ENCODE peak calls at places on chromosomes 11 and 22, in four cellular contexts. L, J, M and V are unnamed samples.

GRCh38 chr22:47094861-47095330 is 332.4 kb downstream of the TBC1D22A start:
- DNase-seq in M (no peak), J (no peak), L (no peak), V (no peak)

GRCh38 chr11:12013771-12014170 is 5.3 kb upstream of the DKK3 start:
- DNase-seq in M (no peak), J (no peak), L (no peak), V (no peak)

GRCh38 chr11:92527467-92527866 is 302.8 kb downstream of the FAT3 start:
- DNase-seq in L (no peak), J (no peak), M (no peak), V (no peak)

GRCh38 chr11:59550842-59551650 is 39.7 kb downstream of the OR4D9 start:
- DNase-seq in M (peak; percentile 92), J (peak; percentile 32), L (peak; percentile 92), V (peak; percentile 78)

GRCh38 chr22:43841742-43842141 is 20.6 kb downstream of the SULT4A1 start:
- DNase-seq in J (no peak), M (no peak), L (no peak), V (no peak)

GRCh38 chr11:35463211-35463810 is 44.0 kb upstream of the SLC1A2 start:
- DNase-seq in L (no peak), J (no peak), M (no peak), V (no peak)

GRCh38 chr11:45994421-45995341 is 72.2 kb downstream of the LARGE2 start:
- DNase-seq in J (no peak), L (peak; percentile 51), M (no peak), V (peak; percentile 16)

GRCh38 chr11:74739546-74740270 is 8.5 kb upstream of the CHRDL2 start:
- DNase-seq in M (no peak), L (peak; percentile 73), J (no peak), V (peak; percentile 44)

GRCh38 chr11:86632499-86633269 is 39.7 kb downstream of the ME3 start:
- DNase-seq in J (peak; percentile 35), M (peak; percentile 66), L (peak; percentile 99), V (peak; percentile 84)

GRCh38 chr22:23984430-23984829 is 4.5 kb downstream of the GSTT2 start:
- DNase-seq in L (peak; percentile 38), J (no peak), M (no peak), V (no peak)

GRCh38 chr11:65226103-65226442 is 35.7 kb upstream of the POLA2 start:
- DNase-seq in L (no peak), M (no peak), J (no peak), V (no peak)

GRCh38 chr11:65227879-65228278 is 33.9 kb upstream of the POLA2 start:
- DNase-seq in L (no peak), J (no peak), M (no peak), V (no peak)

GRCh38 chr11:65223031-65223430 is 38.7 kb upstream of the POLA2 start:
- DNase-seq in M (no peak), L (no peak), J (no peak), V (no peak)

GRCh38 chr11:65224939-65225283 is 36.9 kb upstream of the POLA2 start:
- DNase-seq in L (peak; percentile 79), M (peak; percentile 84), J (no peak), V (peak; percentile 38)

DNA sequence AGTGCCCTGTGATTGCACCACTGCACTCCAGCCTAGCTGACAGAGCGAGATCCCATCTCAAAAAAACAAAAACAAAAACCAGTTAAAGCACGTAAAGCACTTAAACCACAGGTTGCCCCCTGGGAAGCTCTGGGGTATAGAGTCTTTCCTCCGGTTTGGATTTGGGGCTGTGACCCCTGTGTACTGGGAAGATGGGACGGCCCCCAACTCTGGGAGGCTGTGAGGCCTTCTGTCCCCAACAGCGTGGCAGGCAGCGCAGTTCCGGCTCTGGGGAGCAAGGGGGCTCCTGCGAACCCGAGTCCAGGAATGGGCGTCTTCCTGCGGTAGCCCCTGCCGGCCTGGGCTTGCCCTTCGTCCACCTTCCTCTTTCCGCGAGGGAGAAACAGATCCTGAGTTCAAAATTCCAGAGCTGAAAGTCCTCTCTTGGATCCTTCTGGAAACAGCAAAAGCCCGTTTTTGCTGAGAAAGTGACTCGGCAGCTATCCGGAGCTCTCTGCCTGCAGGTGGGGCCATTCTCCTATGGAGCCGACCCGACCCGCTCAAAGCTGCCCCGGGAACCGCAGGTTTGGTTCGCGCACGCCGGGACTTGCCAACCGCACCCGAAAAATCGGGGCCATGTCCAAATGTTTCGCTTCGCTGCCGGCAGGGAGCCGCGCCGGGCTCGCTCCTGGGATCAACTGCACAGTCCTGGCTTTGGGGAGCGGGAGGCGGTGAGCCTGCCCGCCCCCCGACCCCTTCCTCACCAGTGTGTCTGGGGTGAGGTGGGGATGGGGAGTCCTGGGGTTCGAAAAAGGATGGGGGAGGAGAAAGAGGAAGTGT is 36.3 kb upstream of the POLA2 start:
- DNase-seq in J (no peak), L (peak; percentile 52), M (peak; percentile 85), V (peak; percentile 6)
- TF ChIP-seq CTCF in J (peak; percentile 50), L (peak; percentile 55), M (peak; percentile 39), V (peak; percentile 65)

GRCh38 chr11:81470446-81470845 is 1263.2 kb downstream of the FAM181B start:
- DNase-seq in M (no peak), L (no peak), J (no peak), V (no peak)
- H3K4me3 ChIP-seq in M (no peak overlapping the region), L (no peak overlapping the region), J (no peak overlapping the region), V (no peak overlapping the region)

GRCh38 chr11:102420547-102420946 is 32.0 kb downstream of the TMEM123 start:
- DNase-seq in L (no peak), J (no peak), M (no peak), V (no peak)
- H3K27ac ChIP-seq in L (no peak overlapping the region), J (no peak overlapping the region), M (no peak overlapping the region), V (no peak overlapping the region)

DNA sequence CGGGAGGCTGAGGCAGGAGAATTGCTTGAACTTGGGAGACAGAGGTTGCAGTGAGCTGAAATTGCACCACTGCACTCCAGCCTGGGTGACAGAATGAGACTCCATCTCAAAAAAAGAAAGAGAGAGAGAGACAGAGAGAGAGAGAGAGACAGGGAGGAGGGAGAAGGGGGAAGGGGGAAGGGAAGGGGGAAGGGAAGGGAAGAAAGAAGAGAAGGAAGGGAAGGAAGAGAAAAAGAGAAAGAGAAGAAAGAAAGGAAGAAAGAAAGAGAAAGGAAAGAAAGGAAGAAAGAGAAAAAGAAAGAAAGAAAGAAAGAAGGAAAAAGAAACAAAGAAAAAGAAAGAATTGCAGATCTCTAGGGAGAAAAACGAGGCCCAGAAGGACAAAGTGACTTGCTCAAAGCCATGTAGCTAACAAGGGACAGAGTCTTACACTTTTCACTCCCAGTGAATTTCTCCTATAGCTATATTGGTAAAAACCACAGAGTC is 73.8 kb upstream of the BIRC3 start:
- DNase-seq in M (no peak), L (no peak), J (no peak), V (no peak)
- TF ChIP-seq CTCF in M (no peak), L (no peak), J (no peak), V (no peak)